ENCODE peak calls at places on chromosomes 5 and 9, in four cellular contexts. S is IMR-90, E is neuronal stem cell, W is H9. R is an unnamed sample.

GRCh38 chr5:141135030-141135717 is at the start of gene PCDHB5:
- DNase-seq in W (peak), S (no peak), E (no peak), R (peak)

GRCh38 chr9:122551371-122551770 is 1.5 kb upstream of the OR1N2 start:
- DNase-seq in E (no peak), W (no peak), S (no peak), R (no peak)

GRCh38 chr5:74251106-74252032 is 389.2 kb downstream of the ENC1 start:
- DNase-seq in S (peak), E (no peak), W (no peak), R (peak)

GRCh38 chr9:91422832-91423711 is 560 bp downstream of the NFIL3 start:
- DNase-seq in E (peak), S (peak), W (peak), R (peak)

GRCh38 chr5:171270136-171270535 is 38.9 kb upstream of the TLX3 start:
- DNase-seq in E (no peak), S (peak), W (no peak), R (peak)

GRCh38 chr9:17018001-17018491 is 116.8 kb upstream of the CNTLN start:
- DNase-seq in E (no peak), S (peak), W (no peak), R (no peak)

GRCh38 chr5:9361835-9362234 is 184.0 kb downstream of the SEMA5A start:
- DNase-seq in W (peak), S (peak), E (peak), R (peak)

GRCh38 chr9:4620881-4621555 is 41.1 kb upstream of the PLPP6 start:
- DNase-seq in W (no peak), S (peak), E (no peak), R (no peak)

GRCh38 chr9:2029666-2030170 is 14.6 kb downstream of the SMARCA2 start:
- DNase-seq in W (no peak), E (no peak), S (no peak), R (no peak)

GRCh38 chr5:139634541-139634940 is 13.6 kb upstream of the CXXC5 start:
- DNase-seq in E (no peak), W (no peak), S (no peak), R (no peak)

GRCh38 chr9:6852243-6852963 is 94.6 kb downstream of the KDM4C start:
- DNase-seq in E (no peak), S (peak), W (no peak), R (peak)

GRCh38 chr9:34744295-34745221 is 34.6 kb upstream of the CCL21 start:
- DNase-seq in E (no peak), S (peak), W (no peak), R (peak)

GRCh38 chr5:130871346-130872086 is 293.5 kb downstream of the HINT1 start:
- DNase-seq in E (no peak), W (peak), S (peak), R (peak)

GRCh38 chr9:121059998-121060636 is 10.0 kb upstream of the C5 start:
- DNase-seq in W (no peak), S (peak), E (peak), R (peak)

DNA sequence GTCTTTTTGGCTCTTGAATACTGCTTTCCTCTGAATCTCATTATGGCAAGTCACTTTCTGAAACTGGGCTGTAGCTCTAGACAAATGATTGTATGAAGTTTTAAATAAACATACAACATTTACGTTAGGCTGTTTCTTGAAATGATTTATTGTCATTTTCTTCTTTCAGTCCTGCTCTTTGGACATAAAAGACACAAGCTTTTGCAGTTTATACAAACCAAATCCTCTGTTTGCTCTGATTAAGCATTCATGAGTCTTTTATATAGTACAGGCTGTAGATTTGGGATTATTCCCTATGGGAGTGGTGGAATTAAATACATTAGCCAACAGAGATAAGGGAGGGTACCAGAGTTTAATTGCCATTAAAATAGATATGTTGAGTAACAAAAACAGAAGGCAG is 139.7 kb downstream of the CEP120 start:
- DNase-seq in W (no peak), E (no peak), S (no peak), R (no peak)
- H2AFZ ChIP-seq in W (no peak), E (no peak), S (no peak), R (no peak)

GRCh38 chr9:128420651-128421473 is at the start of gene CERCAM:
- DNase-seq in E (peak), S (peak), W (peak), R (peak)
- H4K91ac ChIP-seq in E (no peak), S (peak), W (no peak), R (peak)

GRCh38 chr9:70480405-70480980 is 66.0 kb upstream of the KLF9 start:
- DNase-seq in S (peak), E (no peak), W (no peak), R (peak)
- H2AFZ ChIP-seq in S (peak), E (peak), W (no peak), R (no peak)

GRCh38 chr5:3118321-3118720 is 366.8 kb upstream of the IRX2 start:
- DNase-seq in S (no peak), E (no peak), W (peak), R (no peak)
- H4K91ac ChIP-seq in S (no peak), E (no peak), W (no peak), R (no peak)

GRCh38 chr5:136192526-136193395 is at the start of gene SMIM32:
- DNase-seq in W (peak), S (no peak), E (peak), R (peak)
- H2AFZ ChIP-seq in W (no peak), S (peak), E (peak), R (no peak)

GRCh38 chr9:130820135-130820738 is 14.8 kb upstream of the ABL1 start:
- DNase-seq in W (no peak), E (no peak), S (no peak), R (no peak)
- H4K91ac ChIP-seq in W (no peak), E (no peak), S (no peak), R (no peak)

DNA sequence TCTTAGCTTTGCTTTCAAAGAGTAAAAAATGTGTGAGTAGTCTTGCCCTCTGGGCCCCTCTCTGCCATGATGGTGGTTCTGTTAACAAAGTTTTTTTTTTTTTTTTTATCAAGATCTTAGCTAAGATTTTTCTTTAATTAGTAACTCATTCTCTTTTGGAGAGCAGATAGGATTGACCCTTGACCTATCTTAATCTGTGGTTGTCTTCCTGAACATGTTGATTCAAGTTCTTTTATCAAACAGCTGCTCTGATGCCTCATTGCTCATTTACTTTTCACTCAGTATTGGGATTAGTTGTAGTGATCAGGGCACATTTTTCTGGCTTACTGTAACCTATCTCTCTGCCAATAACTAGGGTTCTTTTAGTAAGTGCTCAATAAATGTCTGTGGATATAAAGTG is 106.3 kb downstream of the PCSK5 start:
- DNase-seq in W (no peak), E (no peak), S (no peak), R (no peak)
- H2AFZ ChIP-seq in W (no peak), E (no peak), S (no peak), R (no peak)

DNA sequence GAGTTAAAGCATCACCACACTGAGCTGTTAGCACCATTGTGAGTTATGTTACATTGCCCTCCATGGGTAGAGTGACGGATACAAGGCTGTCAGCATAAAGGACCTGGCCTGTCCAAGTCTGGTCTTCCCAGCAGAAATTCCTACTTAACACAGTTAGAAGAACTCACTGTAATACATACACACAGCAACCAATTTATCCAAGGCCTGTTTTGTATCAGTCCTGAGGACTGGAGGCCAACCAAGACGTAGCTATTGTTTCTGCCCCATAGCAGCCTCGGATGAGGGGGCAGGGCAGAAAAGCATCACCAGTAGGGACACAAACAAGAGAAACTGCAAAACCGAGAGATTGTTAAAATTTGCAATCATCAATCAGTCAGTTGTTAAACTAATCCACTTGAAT is 66.0 kb upstream of the CKMT2 start:
- DNase-seq in E (no peak), W (no peak), S (no peak), R (no peak)
- H4K91ac ChIP-seq in E (no peak), W (no peak), S (no peak), R (no peak)